ENCODE peak calls at places on chromosome 7, in six cellular contexts. S is iPS-NIHi11, D is GOT3, W is KG1, N is astrocyte of the hippocampus, C is NCI-H460. Z is an unnamed sample.

GRCh38 chr7:116810267-116811116 is 51.9 kb upstream of the CAPZA2 start:
- DNase-seq in S (no peak), D (no peak), W (no peak), N (no peak), C (no peak), Z (no peak)

GRCh38 chr7:27141591-27142561 is 1.6 kb downstream of the HOXA5 start:
- DNase-seq in S (peak), D (no peak), W (no peak), N (no peak), C (no peak), Z (no peak)

GRCh38 chr7:94422136-94422535 is 27.4 kb downstream of the COL1A2 start:
- DNase-seq in S (no peak), D (no peak), W (no peak), N (no peak), C (no peak), Z (no peak)

GRCh38 chr7:15855726-15856125 is 169.2 kb upstream of the MEOX2 start:
- DNase-seq in S (no peak), D (no peak), W (no peak), N (no peak), C (no peak), Z (no peak)

GRCh38 chr7:114860196-114860595 is 61.7 kb upstream of the MDFIC start:
- DNase-seq in S (no peak), D (no peak), W (no peak), N (no peak), C (no peak), Z (no peak)

GRCh38 chr7:108660465-108660864 is 90.8 kb downstream of the DNAJB9 start:
- DNase-seq in S (peak), D (no peak), W (no peak), N (peak), C (no peak), Z (no peak)

GRCh38 chr7:142516038-142516501 is 233.2 kb upstream of the PRSS1 start:
- DNase-seq in S (peak), D (no peak), W (peak), N (peak), C (peak), Z (peak)

GRCh38 chr7:124532166-124532565 is 233.4 kb downstream of the GPR37 start:
- DNase-seq in S (no peak), D (no peak), W (no peak), N (no peak), C (no peak), Z (no peak)

GRCh38 chr7:99270702-99271101 is 1.9 kb upstream of the MYH16 start:
- DNase-seq in S (no peak), D (no peak), W (no peak), N (no peak), C (peak), Z (no peak)

GRCh38 chr7:111987115-111987826 is 218.9 kb downstream of the DOCK4 start:
- DNase-seq in S (no peak), D (no peak), W (no peak), N (no peak), C (no peak), Z (no peak)

GRCh38 chr7:1848013-1848640 is 178.1 kb downstream of the ELFN1 start:
- DNase-seq in S (no peak), D (no peak), W (no peak), N (no peak), C (no peak), Z (no peak)

GRCh38 chr7:88243345-88243909 is 23.6 kb upstream of the SRI start:
- DNase-seq in S (peak), D (no peak), W (peak), N (peak), C (peak), Z (no peak)

GRCh38 chr7:47088329-47089067 is 493.4 kb downstream of the TNS3 start:
- DNase-seq in S (peak), D (peak), W (peak), N (peak), C (peak), Z (peak)